ENCODE peak calls at places on chromosomes 12 and 14, in eight cellular contexts. P is AG04450; F is neural progenitor cell; E is fibroblast of the aortic adventitia; U is thyroid gland; A is adrenal gland; G is CD8-positive, alpha-beta T cell; H is choroid plexus epithelial cell. S is an unnamed sample.

GRCh38 chr12:4270016-4270669 is 3.4 kb upstream of the CCND2 start:
- DNase-seq in P (no peak), F (peak; percentile 11), E (no peak), U (peak; percentile 15), A (no peak), G (peak; percentile 19), H (no peak), S (no peak)

GRCh38 chr12:67439611-67440010 is 170.5 kb downstream of the CAND1 start:
- DNase-seq in P (no peak), F (no peak), E (no peak), U (no peak), A (no peak), G (no peak), H (no peak), S (no peak)

GRCh38 chr12:98352218-98352811 is 163.1 kb upstream of the TMPO start:
- DNase-seq in P (peak; percentile 34), F (no peak), E (peak; percentile 72), U (no peak), A (no peak), G (no peak), H (peak; percentile 89), S (no peak)

GRCh38 chr12:56593909-56594621 is 36.1 kb downstream of the BAZ2A start:
- DNase-seq in P (peak; percentile 55), F (peak; percentile 85), E (peak; percentile 77), U (peak; percentile 64), A (peak; percentile 45), G (peak; percentile 54), H (peak; percentile 88), S (peak; percentile 59)

GRCh38 chr14:38808734-38809455 is 294.1 kb downstream of the SEC23A start:
- DNase-seq in P (no peak), F (no peak), E (no peak), U (no peak), A (no peak), G (no peak), H (no peak), S (no peak)

GRCh38 chr14:93133476-93133875 is 17.8 kb upstream of the ITPK1 start:
- DNase-seq in P (no peak), F (no peak), E (peak; percentile 91), U (no peak), A (no peak), G (no peak), H (peak; percentile 64), S (no peak)

GRCh38 chr12:25529738-25530137 is 23.3 kb downstream of the LMNTD1 start:
- DNase-seq in P (no peak), F (no peak), E (peak; percentile 32), U (no peak), A (no peak), G (no peak), H (peak; percentile 57), S (no peak)

GRCh38 chr14:72332054-72332453 is 399.8 kb downstream of the RGS6 start:
- DNase-seq in P (no peak), F (no peak), E (no peak), U (peak; percentile 90), A (no peak), G (no peak), H (no peak), S (no peak)

GRCh38 chr14:38261620-38262019 is 5.7 kb upstream of the CLEC14A start:
- DNase-seq in P (no peak), F (no peak), E (no peak), U (no peak), A (no peak), G (no peak), H (no peak), S (no peak)

GRCh38 chr12:103844296-103844695 is 3.3 kb upstream of the NT5DC3 start:
- DNase-seq in P (no peak), F (no peak), E (no peak), U (no peak), A (no peak), G (no peak), H (no peak), S (no peak)

GRCh38 chr12:13595536-13596450 is 385.6 kb downstream of the GRIN2B start:
- DNase-seq in P (no peak), F (no peak), E (no peak), U (peak; percentile 26), A (no peak), G (no peak), H (no peak), S (no peak)

GRCh38 chr12:108234155-108234554 is 105.0 kb downstream of the CMKLR1 start:
- DNase-seq in P (no peak), F (no peak), E (no peak), U (no peak), A (no peak), G (no peak), H (peak; percentile 52), S (no peak)

GRCh38 chr14:103207038-103207403 is 83.8 kb downstream of the TNFAIP2 start:
- DNase-seq in P (no peak), F (peak; percentile 66), E (peak; percentile 86), U (peak; percentile 87), A (peak; percentile 67), G (no peak), H (no peak), S (no peak)

GRCh38 chr14:93331375-93332031 is 1.3 kb downstream of the BTBD7 start:
- DNase-seq in P (no peak), F (peak; percentile 26), E (no peak), U (peak; percentile 39), A (no peak), G (no peak), H (no peak), S (no peak)

GRCh38 chr14:102171173-102172020 is 31.7 kb downstream of the WDR20 start:
- DNase-seq in P (no peak), F (no peak), E (no peak), U (no peak), A (no peak), G (no peak), H (no peak), S (no peak)

GRCh38 chr12:122790393-122791075 is 16.2 kb downstream of the CCDC62 start:
- DNase-seq in P (no peak), F (no peak), E (no peak), U (no peak), A (no peak), G (no peak), H (no peak), S (no peak)

GRCh38 chr12:69157023-69157655 is 82.2 kb upstream of the CPSF6 start:
- DNase-seq in P (peak; percentile 48), F (peak; percentile 91), E (peak; percentile 82), U (peak; percentile 87), A (peak; percentile 89), G (peak; percentile 83), H (peak; percentile 93), S (peak; percentile 93)

GRCh38 chr14:67267929-67268328 is 26.7 kb downstream of the PALS1 start:
- DNase-seq in P (no peak), F (no peak), E (no peak), U (no peak), A (no peak), G (no peak), H (no peak), S (no peak)

GRCh38 chr12:20946732-20947131 is 136.2 kb downstream of the SLCO1B3 start:
- DNase-seq in P (no peak), F (peak; percentile 69), E (peak; percentile 12), U (peak; percentile 2), A (no peak), G (no peak), H (peak; percentile 52), S (peak; percentile 35)
- TF ChIP-seq CTCF in P (no peak), F (peak; percentile 72), E (peak; percentile 42), U (no peak), A (no peak), G (no peak), H (peak; percentile 63), S (peak; percentile 75)

GRCh38 chr12:116609715-116610114 is 50.5 kb downstream of the MAP1LC3B2 start:
- DNase-seq in P (no peak), F (peak; percentile 76), E (no peak), U (no peak), A (no peak), G (no peak), H (no peak), S (peak; percentile 30)
- TF ChIP-seq CTCF in P (peak; percentile 44), F (peak; percentile 60), E (peak; percentile 17), U (no peak), A (no peak), G (peak; percentile 33), H (peak; percentile 51), S (peak; percentile 49)

GRCh38 chr14:50088117-50088515 is 28.3 kb downstream of the VCPKMT start:
- DNase-seq in P (no peak), F (no peak), E (no peak), U (no peak), A (no peak), G (no peak), H (no peak), S (no peak)
- TF ChIP-seq CTCF in P (no peak), F (no peak), E (no peak), U (no peak), A (no peak), G (no peak), H (no peak), S (no peak)

DNA sequence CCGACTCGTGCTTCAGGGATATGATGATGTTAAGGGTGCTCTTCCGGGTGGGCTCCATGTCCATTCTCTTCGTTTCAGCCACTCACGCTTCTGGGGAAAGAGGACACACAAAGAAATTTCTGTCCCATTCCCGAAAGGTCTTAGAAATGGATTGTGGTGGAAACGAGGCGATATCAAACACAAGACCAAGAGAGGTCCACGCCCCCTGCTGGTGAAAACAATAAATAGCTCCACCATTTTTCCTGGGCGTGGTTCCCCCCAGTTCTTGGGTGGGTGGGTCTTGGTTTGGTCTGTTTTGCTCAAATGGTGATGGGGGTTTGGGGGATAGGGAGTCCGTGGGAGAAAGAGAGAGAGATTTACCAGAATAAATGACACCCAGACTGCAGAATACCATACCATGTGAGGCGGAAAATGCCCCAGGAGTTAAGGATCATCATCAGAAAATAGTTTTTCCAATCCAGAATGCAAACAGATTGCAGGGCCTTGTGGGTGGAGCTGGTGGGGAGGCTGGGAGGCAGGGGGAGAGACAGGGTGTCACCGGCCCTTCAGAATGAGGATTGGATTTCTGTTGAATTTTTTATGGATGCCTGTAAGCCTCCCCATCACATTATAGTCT is 55.6 kb downstream of the SRRM4 start:
- DNase-seq in P (no peak), F (peak; percentile 66), E (no peak), U (peak; percentile 9), A (peak; percentile 16), G (no peak), H (peak; percentile 1), S (peak; percentile 66)
- TF ChIP-seq CTCF in P (peak; percentile 25), F (peak; percentile 79), E (peak; percentile 31), U (peak; percentile 44), A (peak; percentile 58), G (peak; percentile 32), H (peak; percentile 17), S (peak; percentile 75)

GRCh38 chr12:130806574-130806973 is 32.5 kb downstream of the STX2 start:
- DNase-seq in P (no peak), F (no peak), E (no peak), U (no peak), A (no peak), G (no peak), H (no peak), S (no peak)

GRCh38 chr12:130803707-130804106 is 35.3 kb downstream of the STX2 start:
- DNase-seq in P (no peak), F (no peak), E (peak; percentile 47), U (no peak), A (no peak), G (no peak), H (peak; percentile 50), S (no peak)

GRCh38 chr12:130807309-130807708 is 31.7 kb downstream of the STX2 start:
- DNase-seq in P (no peak), F (no peak), E (no peak), U (no peak), A (no peak), G (no peak), H (no peak), S (no peak)

GRCh38 chr12:130804216-130804615 is 34.8 kb downstream of the STX2 start:
- DNase-seq in P (no peak), F (no peak), E (no peak), U (no peak), A (no peak), G (no peak), H (no peak), S (no peak)

GRCh38 chr12:130805635-130806034 is 33.4 kb downstream of the STX2 start:
- DNase-seq in P (no peak), F (no peak), E (no peak), U (no peak), A (no peak), G (no peak), H (no peak), S (no peak)
- TF ChIP-seq CTCF in P (no peak), F (no peak), E (no peak), U (no peak), A (no peak), G (no peak), H (no peak), S (no peak)